ENCODE peak calls at places on chromosomes 12 and 14, in nine cellular contexts. S, F, A, C, I, G, R, D and J are unnamed samples.

GRCh38 chr14:58865520-58866281 is 227.9 kb downstream of the DACT1 start:
- DNase-seq in I (no peak), C (no peak), R (no peak), D (no peak), G (no peak), A (no peak), F (peak; percentile 79), S (no peak), J (no peak)

GRCh38 chr12:127742231-127742630 is 524.7 kb upstream of the TMEM132C start:
- DNase-seq in D (no peak), F (no peak), I (no peak), S (no peak), C (no peak), A (no peak), G (no peak), R (no peak), J (no peak)

GRCh38 chr12:46998811-46999368 is 80.5 kb upstream of the PCED1B start:
- DNase-seq in F (peak; percentile 94), C (no peak), R (no peak), G (peak; percentile 88), S (no peak), I (no peak), D (no peak), A (no peak), J (no peak)

GRCh38 chr12:3200032-3200617 is 122.9 kb downstream of the TSPAN9 start:
- DNase-seq in G (peak; percentile 35), S (no peak), A (peak; percentile 64), I (peak; percentile 61), F (peak; percentile 61), R (no peak), C (peak; percentile 93), D (no peak), J (peak; percentile 85)

GRCh38 chr14:105346880-105347586 is 32.5 kb downstream of the PACS2 start:
- DNase-seq in D (no peak), C (no peak), S (no peak), F (no peak), A (no peak), R (no peak), I (no peak), G (no peak), J (no peak)

GRCh38 chr12:126582231-126582630 is 1517.0 kb downstream of the AACS start:
- DNase-seq in A (no peak), C (no peak), F (peak; percentile 45), G (no peak), R (no peak), S (no peak), I (no peak), D (no peak), J (no peak)

GRCh38 chr12:106780010-106780625 is 5.6 kb downstream of the RIC8B start:
- DNase-seq in S (no peak), C (no peak), D (no peak), I (no peak), F (peak; percentile 34), G (peak; percentile 69), R (no peak), A (no peak), J (no peak)

GRCh38 chr14:75141967-75142366 is 15.1 kb upstream of the NEK9 start:
- DNase-seq in C (peak; percentile 42), F (peak; percentile 36), G (peak; percentile 47), A (no peak), D (no peak), S (no peak), I (no peak), R (no peak), J (no peak)

GRCh38 chr14:89303452-89304435 is 113.3 kb downstream of the FOXN3 start:
- DNase-seq in D (no peak), C (peak; percentile 83), F (peak; percentile 89), A (peak; percentile 78), R (no peak), S (peak; percentile 89), I (no peak), G (peak; percentile 78), J (no peak)

GRCh38 chr14:85534435-85534834 is 4.5 kb downstream of the FLRT2 start:
- DNase-seq in R (peak; percentile 81), A (no peak), S (no peak), C (peak; percentile 46), G (no peak), I (no peak), F (no peak), D (no peak), J (no peak)

GRCh38 chr12:9961901-9962300 is 9.3 kb upstream of the CLEC12A start:
- DNase-seq in D (no peak), C (no peak), I (no peak), G (no peak), S (no peak), A (no peak), F (no peak), R (no peak), J (no peak)

GRCh38 chr12:89236237-89236636 is 116.1 kb downstream of the DUSP6 start:
- DNase-seq in R (no peak), F (peak; percentile 69), C (no peak), D (no peak), G (peak; percentile 11), S (no peak), I (no peak), A (no peak), J (no peak)

GRCh38 chr12:38782393-38782792 is 123.0 kb downstream of the CPNE8 start:
- DNase-seq in F (no peak), S (no peak), G (no peak), R (no peak), I (no peak), A (no peak), D (no peak), C (no peak), J (no peak)

GRCh38 chr14:32639208-32639607 is 299.5 kb upstream of the NPAS3 start:
- DNase-seq in A (no peak), I (no peak), S (no peak), G (no peak), R (no peak), D (no peak), F (no peak), C (no peak), J (no peak)
- TF ChIP-seq CTCF in A (no peak), I (no peak), S (no peak), G (no peak), R (no peak), D (no peak), F (no peak), C (no peak), J (no peak)

GRCh38 chr14:67285876-67286452 is 44.7 kb downstream of the PALS1 start:
- DNase-seq in R (no peak), D (no peak), A (no peak), C (peak; percentile 74), F (peak; percentile 44), G (peak; percentile 41), I (no peak), S (no peak), J (no peak)
- TF ChIP-seq CTCF in R (no peak), D (peak; percentile 81), A (peak; percentile 68), C (peak; percentile 43), F (no peak), G (peak; percentile 89), I (peak; percentile 77), S (peak; percentile 31), J (peak; percentile 82)

GRCh38 chr12:53755451-53756290 is 3.9 kb upstream of the CISTR start:
- DNase-seq in C (no peak), R (no peak), I (no peak), A (no peak), S (no peak), D (no peak), G (no peak), F (no peak), J (no peak)
- TF ChIP-seq CTCF in C (no peak), R (no peak), I (no peak), A (no peak), S (no peak), D (no peak), G (peak; percentile 26), F (no peak), J (no peak)

DNA sequence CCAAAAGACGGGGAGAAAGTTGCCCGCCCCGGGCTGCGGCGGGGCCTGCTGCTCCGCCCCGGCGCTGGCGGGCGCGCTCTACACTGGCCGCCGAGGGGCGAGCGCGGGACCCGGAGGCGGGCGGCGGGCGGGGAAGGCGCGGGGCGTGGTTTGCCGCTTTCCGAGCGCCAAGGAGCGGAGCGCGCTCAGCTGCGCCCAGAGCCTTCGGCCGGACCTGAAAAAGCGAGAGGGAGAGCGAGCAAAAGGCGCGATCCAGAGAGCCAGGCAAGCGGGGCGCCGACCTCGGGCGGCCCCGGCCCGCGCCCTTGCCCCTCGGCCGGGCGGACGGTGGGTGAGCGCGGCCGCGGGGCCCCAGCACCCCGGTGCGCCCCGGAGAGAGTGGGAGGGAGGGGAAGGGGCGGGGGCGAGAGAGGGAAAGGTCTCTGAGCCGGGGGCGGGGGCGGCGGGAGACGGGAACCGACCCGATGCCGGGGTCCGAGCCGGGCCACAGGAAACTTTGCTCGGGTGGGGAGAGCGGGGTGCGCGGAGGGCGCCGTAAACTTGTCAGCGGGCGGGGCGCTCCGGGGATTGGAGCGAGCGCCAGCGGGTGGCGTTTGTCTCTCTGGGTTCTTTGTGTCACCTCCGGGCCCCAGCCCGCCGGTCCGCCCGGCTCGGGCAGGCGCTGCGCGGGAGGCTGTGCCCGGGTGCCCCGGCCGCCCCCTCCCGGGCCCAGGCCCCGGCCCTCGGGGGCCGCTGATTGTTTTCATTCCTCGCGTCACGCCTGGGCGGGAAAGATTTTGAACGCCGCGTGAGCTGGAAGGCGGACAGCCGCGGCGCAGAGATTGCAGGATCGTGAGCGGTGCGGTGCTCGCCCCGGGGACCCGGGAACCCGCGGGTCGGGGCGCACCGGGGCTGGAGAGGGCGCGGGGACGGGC is at the start of gene SYNE2:
- DNase-seq in S (peak; percentile 86), I (peak; percentile 69), G (peak; percentile 28), D (peak; percentile 82), C (peak; percentile 90), R (peak; percentile 95), F (peak; percentile 74), A (peak; percentile 76), J (peak; percentile 89)
- TF ChIP-seq CTCF in S (peak; percentile 56), I (no peak), G (peak; percentile 24), D (no peak), C (no peak), R (no peak), F (no peak), A (no peak), J (peak; percentile 48)

GRCh38 chr12:120346031-120346430 is 18.5 kb upstream of the PLA2G1B start:
- DNase-seq in S (no peak), A (no peak), R (no peak), F (no peak), D (no peak), G (no peak), C (no peak), I (no peak), J (no peak)

GRCh38 chr12:120342567-120343537 is 15.3 kb upstream of the PLA2G1B start:
- DNase-seq in S (no peak), C (no peak), F (no peak), I (no peak), A (no peak), G (no peak), R (no peak), D (no peak), J (no peak)

GRCh38 chr12:120347766-120348165 is 20.2 kb upstream of the PLA2G1B start:
- DNase-seq in A (no peak), S (no peak), I (no peak), G (no peak), F (no peak), R (no peak), C (no peak), D (no peak), J (no peak)

GRCh38 chr12:120343692-120344091 is 16.1 kb upstream of the PLA2G1B start:
- DNase-seq in C (no peak), G (no peak), F (no peak), I (no peak), R (no peak), D (no peak), S (no peak), A (no peak), J (no peak)

GRCh38 chr12:120346681-120347080 is 19.1 kb upstream of the PLA2G1B start:
- DNase-seq in A (no peak), S (no peak), I (no peak), R (no peak), G (no peak), F (no peak), D (no peak), C (no peak), J (no peak)
- TF ChIP-seq CTCF in A (no peak), S (no peak), I (peak; percentile 61), R (no peak), G (peak; percentile 60), F (no peak), D (no peak), C (no peak), J (peak; percentile 54)